ENCODE peak calls at places on chromosomes 3 and 15, in eight cellular contexts. O is GM19239; W is A673; C is amniotic epithelial cell; X is smooth muscle cell of the brain vasculature; D is activated B cell treated with CpG ODN at 0.5 μM for 24 hours; U is activated CD8-positive, alpha-beta memory T cell treated with anti-CD3 and anti-CD28 coated beads for 24 hours; Y is HFFc6. K is an unnamed sample.

GRCh38 chr3:43418601-43419272 is 132.4 kb downstream of the SNRK start:
- DNase-seq in D (no peak), W (no peak), C (no peak), Y (no peak), X (no peak), U (no peak), O (no peak), K (no peak)

GRCh38 chr15:47294765-47295259 is 422.5 kb upstream of the SEMA6D start:
- DNase-seq in U (no peak), X (no peak), C (peak; percentile 54), O (no peak), Y (no peak), W (no peak), D (no peak), K (no peak)

GRCh38 chr3:66220602-66221377 is at the start of gene SLC25A26:
- DNase-seq in D (peak; percentile 90), C (peak; percentile 95), U (peak; percentile 97), W (peak; percentile 92), Y (peak; percentile 96), X (peak; percentile 87), O (peak; percentile 93), K (peak; percentile 94)

GRCh38 chr15:71892335-71892734 is 82.0 kb downstream of the NR2E3 start:
- DNase-seq in U (no peak), D (no peak), X (no peak), Y (no peak), W (no peak), O (no peak), C (no peak), K (no peak)

GRCh38 chr3:30131171-30131570 is 475.2 kb upstream of the TGFBR2 start:
- DNase-seq in W (peak; percentile 96), U (no peak), D (no peak), O (no peak), Y (no peak), X (no peak), C (no peak), K (no peak)

GRCh38 chr3:12405432-12406272 is 78.6 kb upstream of the TSEN2 start:
- DNase-seq in C (peak; percentile 99), X (peak; percentile 87), Y (peak; percentile 96), U (no peak), D (no peak), W (peak; percentile 42), O (no peak), K (no peak)

GRCh38 chr3:134035836-134036235 is 6.1 kb upstream of the SLCO2A1 start:
- DNase-seq in D (no peak), C (no peak), U (peak; percentile 28), X (no peak), W (no peak), Y (no peak), O (no peak), K (no peak)

GRCh38 chr3:160027541-160028195 is 39.0 kb downstream of the IL12A start:
- DNase-seq in D (no peak), X (no peak), C (peak; percentile 89), Y (peak; percentile 78), O (no peak), U (no peak), W (no peak), K (no peak)

GRCh38 chr3:130529816-130530215 is 12.8 kb downstream of the COL6A6 start:
- DNase-seq in O (no peak), C (no peak), D (no peak), W (no peak), X (no peak), U (no peak), Y (no peak), K (no peak)

GRCh38 chr15:88255496-88256171 is 905 bp downstream of the NTRK3 start:
- DNase-seq in D (no peak), C (peak; percentile 33), O (no peak), X (no peak), U (no peak), W (no peak), Y (no peak), K (no peak)

GRCh38 chr15:85755471-85755870 is 39.3 kb downstream of the KLHL25 start:
- DNase-seq in C (no peak), X (no peak), D (no peak), W (no peak), O (no peak), U (no peak), Y (no peak), K (no peak)

GRCh38 chr3:129560931-129561594 is 18.1 kb downstream of the H1-8 start:
- DNase-seq in U (no peak), D (no peak), X (no peak), O (no peak), Y (peak; percentile 76), W (no peak), C (peak; percentile 88), K (no peak)

GRCh38 chr15:65259367-65259781 is 27.3 kb downstream of the PARP16 start:
- DNase-seq in C (peak; percentile 76), Y (no peak), W (no peak), U (no peak), X (no peak), D (no peak), O (no peak), K (no peak)

GRCh38 chr3:97612632-97613031 is 151.9 kb upstream of the ARL6 start:
- DNase-seq in D (no peak), C (no peak), U (no peak), X (no peak), Y (no peak), O (no peak), W (no peak), K (no peak)

GRCh38 chr3:128794788-128795649 is 69.0 kb downstream of the RAB7A start:
- DNase-seq in D (no peak), X (no peak), W (peak; percentile 82), C (peak; percentile 55), U (peak; percentile 80), Y (peak; percentile 71), O (peak; percentile 48), K (peak; percentile 52)

GRCh38 chr3:28924744-28925360 is 356.0 kb upstream of the RBMS3 start:
- DNase-seq in D (no peak), U (no peak), W (no peak), X (no peak), Y (peak; percentile 16), O (no peak), C (no peak), K (no peak)

GRCh38 chr3:107425033-107425432 is 47.8 kb downstream of the CCDC54 start:
- DNase-seq in Y (no peak), C (no peak), X (no peak), U (no peak), D (no peak), W (no peak), O (no peak), K (no peak)

GRCh38 chr3:2656806-2657205 is 453.4 kb downstream of the IL5RA start:
- DNase-seq in X (no peak), C (peak; percentile 79), O (no peak), D (no peak), Y (no peak), W (no peak), U (no peak), K (no peak)

GRCh38 chr3:4888913-4889846 is 90.1 kb upstream of the BHLHE40 start:
- DNase-seq in U (peak; percentile 67), D (no peak), C (peak; percentile 41), X (no peak), W (no peak), Y (peak; percentile 5), O (no peak), K (no peak)

GRCh38 chr3:160919942-160920341 is 163.9 kb downstream of the PPM1L start:
- DNase-seq in U (no peak), D (no peak), C (no peak), X (no peak), W (no peak), Y (no peak), O (no peak), K (no peak)

GRCh38 chr3:49634736-49635135 is 39.4 kb upstream of the APEH start:
- DNase-seq in Y (no peak), U (no peak), C (no peak), O (no peak), D (no peak), X (no peak), W (no peak), K (no peak)

GRCh38 chr3:167813169-167814123 is 77.9 kb downstream of the SERPINI1 start:
- DNase-seq in W (no peak), C (no peak), O (no peak), U (no peak), D (no peak), X (no peak), Y (no peak), K (no peak)

GRCh38 chr15:25733856-25734679 is 129.1 kb downstream of the ATP10A start:
- DNase-seq in C (no peak), U (peak; percentile 54), D (no peak), W (no peak), X (no peak), O (no peak), Y (no peak), K (no peak)

GRCh38 chr3:106097817-106098410 is 229.1 kb upstream of the CBLB start:
- DNase-seq in U (no peak), X (no peak), O (no peak), D (no peak), W (no peak), Y (no peak), C (peak; percentile 51), K (no peak)

GRCh38 chr3:30970183-30970582 is 75.7 kb upstream of the GADL1 start:
- DNase-seq in D (no peak), Y (peak; percentile 4), O (no peak), W (peak; percentile 7), X (no peak), U (no peak), C (no peak), K (no peak)

GRCh38 chr15:31280831-31281216 is 45.8 kb upstream of the KLF13 start:
- DNase-seq in C (no peak), X (no peak), W (no peak), D (no peak), O (no peak), U (no peak), Y (no peak), K (no peak)

GRCh38 chr3:169841171-169841570 is 28.5 kb upstream of the LRRC34 start:
- DNase-seq in Y (no peak), W (peak; percentile 54), O (no peak), C (no peak), X (no peak), U (no peak), D (no peak), K (no peak)

K was measured in effector CD8-positive, alpha-beta T cell.